ENCODE peak calls at places on chromosomes 5 and 9, in ten cellular contexts. One of them, this sample, is unnamed.

GRCh38 chr5:142405023-142405422 is 80.2 kb upstream of the SPRY4 start:
- DNase-seq in CD8-positive, alpha-beta T cell: no peak
- DNase-seq in IMR-90: no peak
- DNase-seq in SJSA1: no peak
- DNase-seq in adipocyte: no peak
- DNase-seq in iPS DF 6.9: no peak
- DNase-seq in right cardiac atrium: no peak
- DNase-seq in lower lobe of right lung: no peak
- DNase-seq in right atrium auricular region: no peak
- DNase-seq in GM23338: no peak
- DNase-seq in this sample: no peak

GRCh38 chr5:61614606-61615005 is 282.5 kb downstream of the ZSWIM6 start:
- DNase-seq in CD8-positive, alpha-beta T cell: no peak
- DNase-seq in IMR-90: no peak
- DNase-seq in SJSA1: no peak
- DNase-seq in adipocyte: no peak
- DNase-seq in iPS DF 6.9: no peak
- DNase-seq in right cardiac atrium: no peak
- DNase-seq in lower lobe of right lung: no peak
- DNase-seq in right atrium auricular region: no peak
- DNase-seq in GM23338: no peak
- DNase-seq in this sample: peak; percentile 7

GRCh38 chr9:27717991-27718390 is 144.7 kb upstream of the C9orf72 start:
- DNase-seq in CD8-positive, alpha-beta T cell: no peak
- DNase-seq in IMR-90: no peak
- DNase-seq in SJSA1: no peak
- DNase-seq in adipocyte: no peak
- DNase-seq in iPS DF 6.9: no peak
- DNase-seq in right cardiac atrium: no peak
- DNase-seq in lower lobe of right lung: no peak
- DNase-seq in right atrium auricular region: no peak
- DNase-seq in GM23338: no peak
- DNase-seq in this sample: no peak

GRCh38 chr5:14035859-14036440 is 91.5 kb upstream of the DNAH5 start:
- DNase-seq in CD8-positive, alpha-beta T cell: no peak
- DNase-seq in IMR-90: peak; percentile 100
- DNase-seq in SJSA1: peak; percentile 92
- DNase-seq in adipocyte: peak; percentile 95
- DNase-seq in iPS DF 6.9: peak; percentile 41
- DNase-seq in right cardiac atrium: no peak
- DNase-seq in lower lobe of right lung: no peak
- DNase-seq in right atrium auricular region: no peak
- DNase-seq in GM23338: peak; percentile 94
- DNase-seq in this sample: peak; percentile 100

GRCh38 chr5:80481019-80481893 is 6.6 kb upstream of the FAM151B start:
- DNase-seq in CD8-positive, alpha-beta T cell: no peak
- DNase-seq in IMR-90: peak; percentile 60
- DNase-seq in SJSA1: peak; percentile 32
- DNase-seq in adipocyte: peak; percentile 70
- DNase-seq in iPS DF 6.9: peak; percentile 35
- DNase-seq in right cardiac atrium: no peak
- DNase-seq in lower lobe of right lung: no peak
- DNase-seq in right atrium auricular region: no peak
- DNase-seq in GM23338: peak; percentile 79
- DNase-seq in this sample: peak; percentile 66

GRCh38 chr9:113918697-113919390 is 42.7 kb downstream of the ZNF618 start:
- DNase-seq in CD8-positive, alpha-beta T cell: no peak
- DNase-seq in IMR-90: no peak
- DNase-seq in SJSA1: no peak
- DNase-seq in adipocyte: no peak
- DNase-seq in iPS DF 6.9: no peak
- DNase-seq in right cardiac atrium: no peak
- DNase-seq in lower lobe of right lung: no peak
- DNase-seq in right atrium auricular region: no peak
- DNase-seq in GM23338: no peak
- DNase-seq in this sample: no peak

GRCh38 chr5:76695336-76695735 is 20.6 kb upstream of the F2R start:
- DNase-seq in CD8-positive, alpha-beta T cell: no peak
- DNase-seq in IMR-90: no peak
- DNase-seq in SJSA1: no peak
- DNase-seq in adipocyte: no peak
- DNase-seq in iPS DF 6.9: no peak
- DNase-seq in right cardiac atrium: no peak
- DNase-seq in lower lobe of right lung: no peak
- DNase-seq in right atrium auricular region: no peak
- DNase-seq in GM23338: no peak
- DNase-seq in this sample: no peak

GRCh38 chr5:176365663-176366574 is 632 bp downstream of the ARL10 start:
- DNase-seq in CD8-positive, alpha-beta T cell: no peak
- DNase-seq in IMR-90: peak; percentile 55
- DNase-seq in SJSA1: no peak
- DNase-seq in adipocyte: peak; percentile 84
- DNase-seq in iPS DF 6.9: no peak
- DNase-seq in right cardiac atrium: peak; percentile 85
- DNase-seq in lower lobe of right lung: peak; percentile 56
- DNase-seq in right atrium auricular region: no peak
- DNase-seq in GM23338: peak; percentile 83
- DNase-seq in this sample: no peak

GRCh38 chr9:79210541-79211243 is 361.1 kb upstream of the TLE4 start:
- DNase-seq in CD8-positive, alpha-beta T cell: no peak
- DNase-seq in IMR-90: peak; percentile 41
- DNase-seq in SJSA1: no peak
- DNase-seq in adipocyte: no peak
- DNase-seq in iPS DF 6.9: no peak
- DNase-seq in right cardiac atrium: no peak
- DNase-seq in lower lobe of right lung: no peak
- DNase-seq in right atrium auricular region: no peak
- DNase-seq in GM23338: no peak
- DNase-seq in this sample: peak; percentile 35

GRCh38 chr5:153623906-153624765 is 133.7 kb downstream of the GRIA1 start:
- DNase-seq in CD8-positive, alpha-beta T cell: no peak
- DNase-seq in IMR-90: peak; percentile 69
- DNase-seq in SJSA1: no peak
- DNase-seq in adipocyte: no peak
- DNase-seq in iPS DF 6.9: no peak
- DNase-seq in right cardiac atrium: no peak
- DNase-seq in lower lobe of right lung: no peak
- DNase-seq in right atrium auricular region: no peak
- DNase-seq in GM23338: no peak
- DNase-seq in this sample: peak; percentile 29

GRCh38 chr9:6930827-6931226 is 173.1 kb downstream of the KDM4C start:
- DNase-seq in CD8-positive, alpha-beta T cell: no peak
- DNase-seq in IMR-90: peak; percentile 72
- DNase-seq in SJSA1: no peak
- DNase-seq in adipocyte: peak; percentile 70
- DNase-seq in iPS DF 6.9: no peak
- DNase-seq in right cardiac atrium: no peak
- DNase-seq in lower lobe of right lung: no peak
- DNase-seq in right atrium auricular region: no peak
- DNase-seq in GM23338: no peak
- DNase-seq in this sample: no peak

GRCh38 chr5:179762781-179763176 is 30.2 kb downstream of the MAML1 start:
- DNase-seq in CD8-positive, alpha-beta T cell: no peak
- DNase-seq in IMR-90: peak; percentile 75
- DNase-seq in SJSA1: no peak
- DNase-seq in adipocyte: peak; percentile 79
- DNase-seq in iPS DF 6.9: no peak
- DNase-seq in right cardiac atrium: peak; percentile 3
- DNase-seq in lower lobe of right lung: no peak
- DNase-seq in right atrium auricular region: no peak
- DNase-seq in GM23338: no peak
- DNase-seq in this sample: no peak

GRCh38 chr9:106058460-106058859 is 364.1 kb downstream of the TMEM38B start:
- DNase-seq in CD8-positive, alpha-beta T cell: no peak
- DNase-seq in IMR-90: no peak
- DNase-seq in SJSA1: no peak
- DNase-seq in adipocyte: no peak
- DNase-seq in iPS DF 6.9: no peak
- DNase-seq in right cardiac atrium: no peak
- DNase-seq in lower lobe of right lung: no peak
- DNase-seq in right atrium auricular region: no peak
- DNase-seq in GM23338: no peak
- DNase-seq in this sample: no peak

GRCh38 chr9:106062252-106062651 is 367.9 kb downstream of the TMEM38B start:
- DNase-seq in CD8-positive, alpha-beta T cell: no peak
- DNase-seq in IMR-90: no peak
- DNase-seq in SJSA1: no peak
- DNase-seq in adipocyte: no peak
- DNase-seq in iPS DF 6.9: no peak
- DNase-seq in right cardiac atrium: no peak
- DNase-seq in lower lobe of right lung: no peak
- DNase-seq in right atrium auricular region: no peak
- DNase-seq in GM23338: no peak
- DNase-seq in this sample: peak; percentile 43

GRCh38 chr9:106056328-106056727 is 362.0 kb downstream of the TMEM38B start:
- DNase-seq in CD8-positive, alpha-beta T cell: no peak
- DNase-seq in IMR-90: no peak
- DNase-seq in SJSA1: no peak
- DNase-seq in adipocyte: no peak
- DNase-seq in iPS DF 6.9: no peak
- DNase-seq in right cardiac atrium: no peak
- DNase-seq in lower lobe of right lung: no peak
- DNase-seq in right atrium auricular region: no peak
- DNase-seq in GM23338: no peak
- DNase-seq in this sample: no peak

GRCh38 chr9:106059886-106060285 is 365.5 kb downstream of the TMEM38B start:
- DNase-seq in CD8-positive, alpha-beta T cell: no peak
- DNase-seq in IMR-90: no peak
- DNase-seq in SJSA1: no peak
- DNase-seq in adipocyte: no peak
- DNase-seq in iPS DF 6.9: no peak
- DNase-seq in right cardiac atrium: peak; percentile 32
- DNase-seq in lower lobe of right lung: no peak
- DNase-seq in right atrium auricular region: no peak
- DNase-seq in GM23338: no peak
- DNase-seq in this sample: no peak

DNA sequence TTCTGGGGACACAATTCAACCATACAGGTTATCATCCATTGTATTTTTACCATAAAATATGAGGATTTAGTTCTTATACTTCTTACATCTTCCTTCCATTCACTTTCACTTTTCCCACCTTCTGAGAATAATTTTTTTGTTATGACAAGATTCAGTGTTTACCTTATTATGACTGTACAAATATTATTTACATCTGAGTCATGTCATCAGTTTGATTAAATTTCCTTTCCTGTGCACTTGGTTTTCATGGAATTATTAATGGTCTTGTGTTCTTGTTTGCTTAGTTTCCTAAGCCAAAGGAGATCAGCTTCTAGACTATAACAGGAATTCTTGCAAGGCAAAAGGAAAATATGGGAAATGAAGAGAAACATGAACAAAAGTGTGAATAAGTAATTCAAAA is 366.5 kb downstream of the TMEM38B start:
- DNase-seq in CD8-positive, alpha-beta T cell: no peak
- DNase-seq in IMR-90: no peak
- DNase-seq in SJSA1: no peak
- DNase-seq in adipocyte: no peak
- DNase-seq in iPS DF 6.9: no peak
- DNase-seq in right cardiac atrium: no peak
- DNase-seq in lower lobe of right lung: no peak
- DNase-seq in right atrium auricular region: no peak
- DNase-seq in GM23338: no peak
- DNase-seq in this sample: peak; percentile 67
- H3K4me1 ChIP-seq in CD8-positive, alpha-beta T cell: no peaks in the 10 kb centered on the region
- H3K4me1 ChIP-seq in IMR-90: no peaks in the 10 kb centered on the region
- H3K4me1 ChIP-seq in SJSA1: peaks cover 3% of the 10 kb centered on the region
- H3K4me1 ChIP-seq in adipocyte: no peaks in the 10 kb centered on the region
- H3K4me1 ChIP-seq in iPS DF 6.9: no peaks in the 10 kb centered on the region
- H3K4me1 ChIP-seq in right cardiac atrium: no peaks in the 10 kb centered on the region
- H3K4me1 ChIP-seq in lower lobe of right lung: no peaks in the 10 kb centered on the region
- H3K4me1 ChIP-seq in right atrium auricular region: no peaks in the 10 kb centered on the region
- H3K4me1 ChIP-seq in GM23338: no peaks in the 10 kb centered on the region
- H3K4me1 ChIP-seq in this sample: peaks cover 24% of the 10 kb centered on the region

GRCh38 chr9:137303893-137304382 is 1.9 kb upstream of the NRARP start:
- DNase-seq in CD8-positive, alpha-beta T cell: no peak
- DNase-seq in IMR-90: no peak
- DNase-seq in SJSA1: no peak
- DNase-seq in adipocyte: no peak
- DNase-seq in iPS DF 6.9: no peak
- DNase-seq in right cardiac atrium: peak; percentile 63
- DNase-seq in lower lobe of right lung: no peak
- DNase-seq in right atrium auricular region: no peak
- DNase-seq in GM23338: no peak
- DNase-seq in this sample: no peak
- H3K4me1 ChIP-seq in CD8-positive, alpha-beta T cell: peaks cover 48% of the 10 kb centered on the region
- H3K4me1 ChIP-seq in IMR-90: peaks cover 3% of the 10 kb centered on the region
- H3K4me1 ChIP-seq in SJSA1: peaks cover 17% of the 10 kb centered on the region
- H3K4me1 ChIP-seq in adipocyte: peaks cover 3% of the 10 kb centered on the region
- H3K4me1 ChIP-seq in iPS DF 6.9: peaks cover 26% of the 10 kb centered on the region
- H3K4me1 ChIP-seq in right cardiac atrium: no peaks in the 10 kb centered on the region
- H3K4me1 ChIP-seq in lower lobe of right lung: peaks cover 65% of the 10 kb centered on the region
- H3K4me1 ChIP-seq in right atrium auricular region: peaks cover 85% of the 10 kb centered on the region
- H3K4me1 ChIP-seq in GM23338: peaks cover 31% of the 10 kb centered on the region
- H3K4me1 ChIP-seq in this sample: peaks cover 5% of the 10 kb centered on the region

DNA sequence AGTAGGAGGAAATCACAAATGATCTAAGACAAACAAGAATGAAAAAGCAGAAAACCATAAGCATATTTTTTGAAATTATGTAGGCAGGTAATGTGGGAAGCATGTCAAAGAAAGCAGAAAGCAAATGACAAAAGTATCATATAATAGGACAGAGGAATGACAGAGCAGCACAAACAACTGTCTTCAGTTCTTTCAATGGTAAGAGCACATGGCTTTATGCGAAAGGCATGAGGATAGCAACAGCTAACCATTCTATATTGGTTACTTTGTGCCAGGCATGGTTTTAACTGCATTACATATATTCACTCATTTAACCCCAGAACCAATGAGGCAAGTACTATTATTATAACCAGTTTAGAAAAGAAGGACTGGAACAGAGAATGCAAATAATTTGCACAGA is 137.4 kb downstream of the FBXL7 start:
- DNase-seq in CD8-positive, alpha-beta T cell: no peak
- DNase-seq in IMR-90: no peak
- DNase-seq in SJSA1: no peak
- DNase-seq in adipocyte: no peak
- DNase-seq in iPS DF 6.9: no peak
- DNase-seq in right cardiac atrium: no peak
- DNase-seq in lower lobe of right lung: no peak
- DNase-seq in right atrium auricular region: no peak
- DNase-seq in GM23338: no peak
- DNase-seq in this sample: no peak
- H3K4me1 ChIP-seq in CD8-positive, alpha-beta T cell: no peaks in the 10 kb centered on the region
- H3K4me1 ChIP-seq in IMR-90: peaks cover 2% of the 10 kb centered on the region
- H3K4me1 ChIP-seq in SJSA1: no peaks in the 10 kb centered on the region
- H3K4me1 ChIP-seq in adipocyte: no peaks in the 10 kb centered on the region
- H3K4me1 ChIP-seq in iPS DF 6.9: no peaks in the 10 kb centered on the region
- H3K4me1 ChIP-seq in right cardiac atrium: peaks cover 3% of the 10 kb centered on the region
- H3K4me1 ChIP-seq in lower lobe of right lung: no peaks in the 10 kb centered on the region
- H3K4me1 ChIP-seq in right atrium auricular region: peaks cover 12% of the 10 kb centered on the region
- H3K4me1 ChIP-seq in GM23338: peaks cover 6% of the 10 kb centered on the region
- H3K4me1 ChIP-seq in this sample: no peaks in the 10 kb centered on the region

DNA sequence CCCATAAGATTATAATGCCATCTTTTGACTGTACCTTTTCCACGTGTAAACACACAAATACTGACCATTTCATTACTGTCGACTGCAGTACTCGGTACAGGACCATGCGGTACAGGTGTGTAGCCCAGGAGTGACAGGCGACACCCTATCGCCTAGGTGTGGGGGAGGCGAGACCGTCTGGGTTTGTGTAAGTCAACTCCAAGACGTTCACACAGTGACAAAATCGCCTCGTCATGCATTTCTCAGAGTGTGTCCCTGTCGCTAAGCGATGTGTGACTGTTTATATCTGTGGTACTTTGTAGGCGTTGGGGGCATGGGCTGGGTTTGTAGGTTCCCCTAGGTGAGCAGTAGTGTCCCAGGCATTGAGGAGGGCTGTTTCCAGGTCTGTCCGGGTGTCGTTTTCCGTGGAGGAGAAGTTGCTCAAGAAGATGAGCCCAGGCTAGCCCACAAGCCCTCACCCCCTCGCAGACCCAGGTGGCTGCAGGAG is 20.3 kb downstream of the NEK6 start:
- DNase-seq in CD8-positive, alpha-beta T cell: no peak
- DNase-seq in IMR-90: no peak
- DNase-seq in SJSA1: no peak
- DNase-seq in adipocyte: no peak
- DNase-seq in iPS DF 6.9: no peak
- DNase-seq in right cardiac atrium: no peak
- DNase-seq in lower lobe of right lung: peak; percentile 60
- DNase-seq in right atrium auricular region: no peak
- DNase-seq in GM23338: no peak
- DNase-seq in this sample: no peak
- H3K4me1 ChIP-seq in CD8-positive, alpha-beta T cell: no peaks in the 10 kb centered on the region
- H3K4me1 ChIP-seq in IMR-90: peaks cover 63% of the 10 kb centered on the region
- H3K4me1 ChIP-seq in SJSA1: peaks cover 47% of the 10 kb centered on the region
- H3K4me1 ChIP-seq in adipocyte: peaks cover 48% of the 10 kb centered on the region
- H3K4me1 ChIP-seq in iPS DF 6.9: peaks cover 1% of the 10 kb centered on the region
- H3K4me1 ChIP-seq in right cardiac atrium: peaks cover 24% of the 10 kb centered on the region
- H3K4me1 ChIP-seq in lower lobe of right lung: peaks cover 75% of the 10 kb centered on the region
- H3K4me1 ChIP-seq in right atrium auricular region: peaks cover 55% of the 10 kb centered on the region
- H3K4me1 ChIP-seq in GM23338: no peaks in the 10 kb centered on the region
- H3K4me1 ChIP-seq in this sample: no peaks in the 10 kb centered on the region

This sample was measured in PC-3.